ENCODE peak calls at places on chromosome 7, in five cellular contexts. U is A549, J is dorsolateral prefrontal cortex, W is Calu3, H is psoas muscle. K is an unnamed sample.
A peak's percentile ranks its signal among the peaks of the same experiment; 100 is the strongest.

GRCh38 chr7:17274551-17275245 is 23.8 kb upstream of the AHR start:
- DNase-seq in U (no peak), J (no peak), H (no peak), W (peak; percentile 64), K (no peak)

GRCh38 chr7:35386816-35387429 is 133.0 kb upstream of the TBX20 start:
- DNase-seq in H (no peak), U (no peak), W (no peak), J (no peak), K (no peak)

GRCh38 chr7:7516156-7516555 is 19.5 kb downstream of the COL28A1 start:
- DNase-seq in W (no peak), H (no peak), J (no peak), U (no peak), K (no peak)

GRCh38 chr7:141731476-141732149 is 6.5 kb upstream of the SSBP1 start:
- DNase-seq in W (no peak), J (no peak), H (no peak), U (no peak), K (no peak)

GRCh38 chr7:27547401-27547800 is 115.3 kb downstream of the HIBADH start:
- DNase-seq in J (no peak), U (no peak), H (no peak), W (no peak), K (no peak)

GRCh38 chr7:127876393-127876792 is 154.8 kb downstream of the LRRC4 start:
- DNase-seq in U (no peak), H (no peak), W (no peak), J (no peak), K (no peak)

GRCh38 chr7:81484266-81484665 is 285.6 kb downstream of the HGF start:
- DNase-seq in J (no peak), W (no peak), H (peak; percentile 56), U (no peak), K (no peak)

GRCh38 chr7:26729150-26729772 is 135.1 kb downstream of the SKAP2 start:
- DNase-seq in U (no peak), J (no peak), H (no peak), W (no peak), K (no peak)

GRCh38 chr7:145732521-145732920 is 384.1 kb upstream of the CNTNAP2 start:
- DNase-seq in J (no peak), H (no peak), W (no peak), U (no peak), K (no peak)

GRCh38 chr7:47571355-47572100 is 10.4 kb downstream of the TNS3 start:
- DNase-seq in W (peak; percentile 84), U (peak; percentile 81), H (peak; percentile 86), J (peak; percentile 49), K (no peak)

GRCh38 chr7:83072576-83073517 is 89.8 kb downstream of the PCLO start:
- DNase-seq in J (no peak), U (no peak), W (no peak), H (no peak), K (no peak)

GRCh38 chr7:115707684-115708341 is 322.8 kb downstream of the TFEC start:
- DNase-seq in U (no peak), W (no peak), J (no peak), H (no peak), K (no peak)

GRCh38 chr7:14351167-14351566 is 361.7 kb upstream of the ETV1 start:
- DNase-seq in H (no peak), J (no peak), U (no peak), W (no peak), K (no peak)

DNA sequence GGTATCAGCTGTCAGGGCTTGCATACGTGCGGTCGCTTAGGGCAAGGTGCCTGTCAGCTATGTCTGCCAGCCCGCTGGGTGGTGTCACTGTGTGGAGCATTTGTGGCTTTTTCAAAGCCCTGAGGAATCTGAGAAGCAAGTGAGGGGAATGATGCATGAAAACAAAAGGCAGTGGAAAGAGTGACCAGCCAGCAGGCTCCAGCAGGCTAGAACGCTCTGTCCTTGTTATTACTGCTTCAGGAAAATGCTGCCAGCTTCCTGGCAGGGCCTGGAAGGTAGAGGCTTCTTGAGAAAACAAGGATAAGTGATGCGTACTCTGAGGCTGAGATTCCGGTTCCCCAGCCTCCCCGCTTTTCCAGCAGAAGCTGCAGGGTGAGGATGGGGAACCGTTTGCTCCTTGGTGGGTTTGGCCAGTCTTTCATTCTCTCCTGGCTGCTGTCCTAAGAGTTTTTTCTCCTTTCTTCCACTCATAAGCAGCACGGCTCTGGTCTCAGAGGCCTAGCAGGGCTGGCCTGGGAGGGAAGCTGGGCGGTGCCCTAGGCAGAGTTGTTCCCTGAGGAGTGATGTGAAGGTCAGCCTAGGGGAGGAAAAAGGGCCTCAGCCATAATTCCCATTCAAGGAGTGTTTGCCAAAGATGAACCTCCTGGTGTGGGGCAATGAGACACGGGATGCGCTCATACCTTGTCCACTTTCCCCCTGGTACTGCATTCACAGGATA is 42.8 kb upstream of the MKLN1 start:
- DNase-seq in U (no peak), W (no peak), J (peak; percentile 42), H (peak; percentile 82), K (no peak)
- TF ChIP-seq CTCF in U (no peak), W (no peak), J (no peak), H (no peak), K (no peak)

DNA sequence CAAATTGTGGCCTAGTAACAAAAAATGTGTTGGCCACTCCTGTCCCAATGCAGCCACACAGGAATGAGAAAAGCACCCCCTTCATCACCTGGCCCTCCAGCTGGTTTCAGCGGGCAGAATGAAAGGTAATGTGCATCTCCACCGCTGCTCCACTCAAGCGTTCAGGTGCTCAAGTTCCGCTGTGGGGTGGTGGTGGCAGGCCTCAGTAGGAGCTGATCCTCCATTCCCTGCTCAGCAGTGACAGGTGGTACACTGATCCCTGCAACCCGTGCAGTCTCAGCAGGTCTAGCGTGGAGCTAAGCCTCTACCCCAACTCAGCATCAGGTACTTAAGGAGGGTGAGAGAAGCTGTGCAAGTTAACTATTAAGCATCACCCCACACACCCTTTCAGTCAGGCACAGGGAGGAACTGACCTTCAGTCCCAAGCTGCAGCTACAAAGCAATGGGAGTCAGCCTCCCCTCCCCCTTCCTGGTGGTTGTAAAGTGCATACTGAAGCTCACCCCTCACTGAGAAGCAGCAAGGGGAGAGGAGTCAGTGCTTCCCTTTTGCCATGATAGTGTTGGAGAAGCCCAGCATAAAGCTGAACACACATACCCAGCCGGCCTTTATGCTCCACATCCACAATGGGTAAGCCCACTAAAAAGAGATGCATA is 383.0 kb downstream of the SDK1 start:
- DNase-seq in J (no peak), U (no peak), H (no peak), W (no peak), K (no peak)
- TF ChIP-seq CTCF in J (no peak), U (no peak), H (no peak), W (no peak), K (no peak)

GRCh38 chr7:117872565-117873055 is 631 bp downstream of the CTTNBP2 start:
- DNase-seq in U (no peak), J (peak; percentile 74), W (peak; percentile 35), H (peak; percentile 51), K (no peak)

GRCh38 chr7:117873056-117873932 is at the start of gene CTTNBP2:
- DNase-seq in H (peak; percentile 72), U (peak; percentile 17), W (peak; percentile 43), J (peak; percentile 73), K (no peak)

GRCh38 chr7:117871778-117872538 is 1.3 kb downstream of the CTTNBP2 start:
- DNase-seq in H (peak; percentile 51), W (peak; percentile 4), U (no peak), J (peak; percentile 63), K (no peak)

GRCh38 chr7:117873933-117874530 is 791 bp upstream of the CTTNBP2 start:
- DNase-seq in J (no peak), U (no peak), H (no peak), W (no peak), K (no peak)

DNA sequence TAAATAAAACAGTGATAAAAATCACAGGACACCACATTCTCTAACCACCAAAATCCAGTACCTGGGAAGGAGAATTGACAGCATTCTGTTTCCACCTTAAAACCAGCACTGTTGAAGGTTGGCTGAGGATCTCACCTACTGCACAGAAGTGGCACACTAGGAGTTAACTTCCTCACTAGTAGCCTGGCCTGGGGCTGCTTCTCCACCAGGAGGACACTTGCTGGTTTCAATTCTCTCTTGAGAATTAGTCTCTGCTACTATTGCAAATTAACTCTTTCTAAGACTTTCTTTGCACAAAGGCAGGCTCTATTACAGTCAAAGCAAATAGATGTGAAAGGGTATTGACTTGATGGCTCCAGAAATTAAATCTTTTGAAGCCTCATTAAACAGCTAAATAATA is 2.3 kb upstream of the CTTNBP2 start:
- DNase-seq in H (no peak), J (no peak), W (no peak), U (peak; percentile 8), K (no peak)
- TF ChIP-seq CTCF in H (no peak), J (no peak), W (peak; percentile 14), U (no peak), K (no peak)

DNA sequence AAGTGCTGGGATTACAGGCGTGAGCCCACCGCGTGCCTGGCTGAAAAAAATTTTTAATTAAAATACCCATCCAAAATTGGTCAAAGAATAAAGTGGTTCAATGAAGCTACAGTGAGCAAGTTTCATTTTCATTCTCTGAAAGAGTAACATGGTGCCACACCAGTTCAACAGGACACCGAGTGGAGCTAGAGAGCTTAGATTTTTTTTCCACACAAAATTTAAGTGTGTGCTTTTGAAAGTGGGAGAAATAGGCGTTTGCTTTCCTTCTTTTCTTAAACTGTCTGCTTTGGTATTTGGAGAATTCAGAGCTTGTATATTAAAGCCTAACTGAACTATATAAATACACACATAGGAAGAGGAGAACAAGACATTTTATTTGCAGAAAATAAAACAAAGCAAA is 43.4 kb downstream of the BPGM start:
- DNase-seq in J (no peak), H (no peak), U (peak; percentile 40), W (no peak), K (no peak)
- TF ChIP-seq CTCF in J (peak; percentile 57), H (peak; percentile 41), U (peak; percentile 60), W (no peak), K (no peak)

K was measured in activated B cell treated with CpG ODN at 0.5 μM for 24 hours.